ENCODE peak calls at places on chromosomes 3 and 15, in seven cellular contexts. One of them, this sample, is unnamed.

GRCh38 chr3:27575509-27575908 is 91.3 kb upstream of the SLC4A7 start:
- DNase-seq in uterus: no peak
- DNase-seq in tibial nerve: no peak
- DNase-seq in heart right ventricle: no peak
- DNase-seq in PC-3: no peak
- DNase-seq in neural progenitor cell: no peak
- DNase-seq in Peyer's patch: no peak
- DNase-seq in this sample: no peak

GRCh38 chr15:90559119-90559518 is 29.4 kb downstream of the CRTC3 start:
- DNase-seq in heart right ventricle: no peak
- DNase-seq in tibial nerve: no peak
- DNase-seq in uterus: no peak
- DNase-seq in Peyer's patch: no peak
- DNase-seq in PC-3: no peak
- DNase-seq in neural progenitor cell: no peak
- DNase-seq in this sample: no peak

GRCh38 chr3:36969540-36970432 is 23.1 kb downstream of the EPM2AIP1 start:
- DNase-seq in neural progenitor cell: peak
- DNase-seq in tibial nerve: no peak
- DNase-seq in heart right ventricle: no peak
- DNase-seq in PC-3: peak
- DNase-seq in uterus: no peak
- DNase-seq in Peyer's patch: peak
- DNase-seq in this sample: peak

GRCh38 chr15:94235041-94235440 is 3.7 kb downstream of the MCTP2 start:
- DNase-seq in Peyer's patch: no peak
- DNase-seq in uterus: no peak
- DNase-seq in neural progenitor cell: no peak
- DNase-seq in PC-3: no peak
- DNase-seq in heart right ventricle: no peak
- DNase-seq in tibial nerve: no peak
- DNase-seq in this sample: no peak

GRCh38 chr3:172446198-172446597 is 2.1 kb downstream of the GHSR start:
- DNase-seq in neural progenitor cell: no peak
- DNase-seq in uterus: no peak
- DNase-seq in heart right ventricle: no peak
- DNase-seq in Peyer's patch: no peak
- DNase-seq in PC-3: peak
- DNase-seq in tibial nerve: no peak
- DNase-seq in this sample: no peak

GRCh38 chr15:93587046-93587445 is 498.0 kb upstream of the RGMA start:
- DNase-seq in Peyer's patch: no peak
- DNase-seq in heart right ventricle: no peak
- DNase-seq in neural progenitor cell: no peak
- DNase-seq in PC-3: no peak
- DNase-seq in tibial nerve: no peak
- DNase-seq in uterus: no peak
- DNase-seq in this sample: no peak

GRCh38 chr3:98784042-98784441 is 20.9 kb downstream of the ST3GAL6 start:
- DNase-seq in heart right ventricle: no peak
- DNase-seq in uterus: no peak
- DNase-seq in neural progenitor cell: no peak
- DNase-seq in tibial nerve: peak
- DNase-seq in PC-3: no peak
- DNase-seq in Peyer's patch: no peak
- DNase-seq in this sample: no peak

GRCh38 chr15:69760890-69761568 is 308.4 kb downstream of the RPLP1 start:
- DNase-seq in Peyer's patch: peak
- DNase-seq in PC-3: peak
- DNase-seq in tibial nerve: peak
- DNase-seq in neural progenitor cell: no peak
- DNase-seq in uterus: peak
- DNase-seq in heart right ventricle: no peak
- DNase-seq in this sample: peak

GRCh38 chr3:110743202-110743601 is 328.4 kb upstream of the NECTIN3 start:
- DNase-seq in tibial nerve: no peak
- DNase-seq in heart right ventricle: no peak
- DNase-seq in uterus: no peak
- DNase-seq in Peyer's patch: no peak
- DNase-seq in neural progenitor cell: peak
- DNase-seq in PC-3: no peak
- DNase-seq in this sample: peak

GRCh38 chr3:37287776-37288175 is 113.4 kb upstream of the LRRFIP2 start:
- DNase-seq in Peyer's patch: no peak
- DNase-seq in uterus: no peak
- DNase-seq in tibial nerve: no peak
- DNase-seq in PC-3: peak
- DNase-seq in heart right ventricle: no peak
- DNase-seq in neural progenitor cell: no peak
- DNase-seq in this sample: no peak

GRCh38 chr3:99881121-99881524 is 63.5 kb downstream of the CMSS1 start:
- DNase-seq in tibial nerve: no peak
- DNase-seq in heart right ventricle: no peak
- DNase-seq in neural progenitor cell: no peak
- DNase-seq in Peyer's patch: no peak
- DNase-seq in uterus: no peak
- DNase-seq in PC-3: no peak
- DNase-seq in this sample: no peak

GRCh38 chr3:99901200-99901926 is 83.7 kb downstream of the CMSS1 start:
- DNase-seq in tibial nerve: no peak
- DNase-seq in heart right ventricle: no peak
- DNase-seq in Peyer's patch: no peak
- DNase-seq in neural progenitor cell: no peak
- DNase-seq in PC-3: peak
- DNase-seq in uterus: no peak
- DNase-seq in this sample: peak

GRCh38 chr3:193348686-193349085 is 29.9 kb downstream of the ATP13A5 start:
- DNase-seq in uterus: no peak
- DNase-seq in heart right ventricle: no peak
- DNase-seq in neural progenitor cell: no peak
- DNase-seq in tibial nerve: no peak
- DNase-seq in Peyer's patch: no peak
- DNase-seq in PC-3: no peak
- DNase-seq in this sample: no peak

GRCh38 chr3:77620009-77620408 is 580.1 kb downstream of the ROBO2 start:
- DNase-seq in uterus: no peak
- DNase-seq in heart right ventricle: no peak
- DNase-seq in Peyer's patch: no peak
- DNase-seq in neural progenitor cell: no peak
- DNase-seq in PC-3: peak
- DNase-seq in tibial nerve: no peak
- DNase-seq in this sample: no peak

GRCh38 chr15:92796163-92796611 is 103.9 kb upstream of the CHD2 start:
- DNase-seq in Peyer's patch: peak
- DNase-seq in neural progenitor cell: no peak
- DNase-seq in tibial nerve: no peak
- DNase-seq in heart right ventricle: no peak
- DNase-seq in uterus: no peak
- DNase-seq in PC-3: no peak
- DNase-seq in this sample: peak

GRCh38 chr3:37144806-37145205 is 29.6 kb downstream of the LRRFIP2 start:
- DNase-seq in PC-3: peak
- DNase-seq in Peyer's patch: no peak
- DNase-seq in uterus: no peak
- DNase-seq in heart right ventricle: no peak
- DNase-seq in tibial nerve: no peak
- DNase-seq in neural progenitor cell: no peak
- DNase-seq in this sample: no peak

GRCh38 chr15:60795889-60796288 is 316.9 kb upstream of the ICE2 start:
- DNase-seq in tibial nerve: no peak
- DNase-seq in neural progenitor cell: no peak
- DNase-seq in Peyer's patch: no peak
- DNase-seq in heart right ventricle: no peak
- DNase-seq in uterus: no peak
- DNase-seq in PC-3: no peak
- DNase-seq in this sample: no peak

GRCh38 chr15:88234711-88235110 is 21.8 kb downstream of the NTRK3 start:
- DNase-seq in uterus: no peak
- DNase-seq in heart right ventricle: no peak
- DNase-seq in tibial nerve: no peak
- DNase-seq in PC-3: no peak
- DNase-seq in neural progenitor cell: no peak
- DNase-seq in Peyer's patch: no peak
- DNase-seq in this sample: no peak

GRCh38 chr3:184345678-184346144 is 8.3 kb downstream of the FAM131A start:
- DNase-seq in Peyer's patch: peak
- DNase-seq in tibial nerve: peak
- DNase-seq in heart right ventricle: peak
- DNase-seq in uterus: no peak
- DNase-seq in neural progenitor cell: peak
- DNase-seq in PC-3: peak
- DNase-seq in this sample: peak

GRCh38 chr3:481680-482079 is 285.1 kb downstream of the CHL1 start:
- DNase-seq in PC-3: peak
- DNase-seq in tibial nerve: no peak
- DNase-seq in Peyer's patch: no peak
- DNase-seq in neural progenitor cell: no peak
- DNase-seq in uterus: no peak
- DNase-seq in heart right ventricle: no peak
- DNase-seq in this sample: no peak

GRCh38 chr15:25939122-25939521 is 76.0 kb upstream of the ATP10A start:
- DNase-seq in neural progenitor cell: no peak
- DNase-seq in PC-3: no peak
- DNase-seq in heart right ventricle: no peak
- DNase-seq in tibial nerve: no peak
- DNase-seq in Peyer's patch: peak
- DNase-seq in uterus: no peak
- DNase-seq in this sample: no peak

GRCh38 chr15:33029247-33029646 is 165.3 kb downstream of the FMN1 start:
- DNase-seq in heart right ventricle: no peak
- DNase-seq in PC-3: no peak
- DNase-seq in uterus: no peak
- DNase-seq in Peyer's patch: no peak
- DNase-seq in tibial nerve: no peak
- DNase-seq in neural progenitor cell: no peak
- DNase-seq in this sample: no peak

GRCh38 chr15:33028495-33028894 is 166.0 kb downstream of the FMN1 start:
- DNase-seq in Peyer's patch: no peak
- DNase-seq in uterus: no peak
- DNase-seq in neural progenitor cell: no peak
- DNase-seq in PC-3: no peak
- DNase-seq in tibial nerve: no peak
- DNase-seq in heart right ventricle: no peak
- DNase-seq in this sample: no peak

GRCh38 chr15:33031324-33031736 is 163.2 kb downstream of the FMN1 start:
- DNase-seq in uterus: no peak
- DNase-seq in neural progenitor cell: no peak
- DNase-seq in Peyer's patch: no peak
- DNase-seq in PC-3: peak
- DNase-seq in tibial nerve: no peak
- DNase-seq in heart right ventricle: no peak
- DNase-seq in this sample: no peak

GRCh38 chr15:33032053-33032452 is 162.5 kb downstream of the FMN1 start:
- DNase-seq in heart right ventricle: no peak
- DNase-seq in Peyer's patch: no peak
- DNase-seq in PC-3: peak
- DNase-seq in neural progenitor cell: no peak
- DNase-seq in tibial nerve: no peak
- DNase-seq in uterus: no peak
- DNase-seq in this sample: no peak

GRCh38 chr15:33030315-33030714 is 164.2 kb downstream of the FMN1 start:
- DNase-seq in Peyer's patch: no peak
- DNase-seq in neural progenitor cell: no peak
- DNase-seq in PC-3: no peak
- DNase-seq in uterus: no peak
- DNase-seq in heart right ventricle: no peak
- DNase-seq in tibial nerve: no peak
- DNase-seq in this sample: no peak
- H3K4me3 ChIP-seq in Peyer's patch: no peak
- H3K4me3 ChIP-seq in neural progenitor cell: no peak
- H3K4me3 ChIP-seq in PC-3: peak
- H3K4me3 ChIP-seq in uterus: no peak
- H3K4me3 ChIP-seq in heart right ventricle: no peak
- H3K4me3 ChIP-seq in tibial nerve: no peak
- H3K4me3 ChIP-seq in this sample: no peak

GRCh38 chr15:52678036-52678467 is 1.1 kb downstream of the ATOSA start:
- DNase-seq in PC-3: peak
- DNase-seq in neural progenitor cell: peak
- DNase-seq in uterus: peak
- DNase-seq in heart right ventricle: peak
- DNase-seq in Peyer's patch: peak
- DNase-seq in tibial nerve: peak
- DNase-seq in this sample: peak
- TF ChIP-seq CTCF in PC-3: peak
- TF ChIP-seq CTCF in neural progenitor cell: peak
- TF ChIP-seq CTCF in uterus: peak
- TF ChIP-seq CTCF in heart right ventricle: no peak
- TF ChIP-seq CTCF in Peyer's patch: no peak
- TF ChIP-seq CTCF in tibial nerve: peak
- TF ChIP-seq CTCF in this sample: no peak

DNA sequence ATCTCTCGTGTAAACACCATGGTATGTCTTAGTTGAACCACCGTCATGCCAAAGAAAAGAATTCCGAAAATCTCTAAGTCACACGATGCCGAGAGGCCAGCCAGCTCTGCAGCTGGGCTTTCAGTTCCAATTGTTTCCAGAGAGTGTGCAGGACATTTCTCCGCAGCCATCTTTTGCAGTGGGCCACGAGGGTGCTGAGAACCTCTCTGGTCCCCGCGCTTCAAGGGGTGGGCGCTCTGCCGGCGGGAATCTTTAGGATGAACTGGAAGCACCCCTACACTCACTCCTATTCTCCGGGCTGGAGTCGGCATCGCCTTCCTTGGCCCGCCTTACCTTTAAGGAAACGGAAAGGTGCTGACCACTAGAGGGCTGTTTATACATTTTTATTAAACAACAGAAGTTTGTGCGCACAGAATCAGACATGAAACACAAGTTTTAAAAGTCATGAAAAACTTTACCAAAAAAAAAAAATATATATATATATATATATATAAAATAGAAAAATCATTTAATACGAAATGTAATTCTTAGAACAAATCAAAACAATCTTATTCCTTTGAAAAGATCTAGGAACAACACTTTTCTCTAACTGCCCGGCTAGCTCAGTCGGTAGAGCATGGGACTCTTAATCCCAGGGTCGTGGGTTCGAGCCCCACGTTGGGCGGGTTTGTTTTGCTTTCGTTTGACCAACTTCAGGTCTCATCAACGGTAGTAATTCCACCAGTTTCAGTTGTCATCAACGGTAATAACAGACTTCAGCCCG is 12.5 kb upstream of the MORF4L1 start:
- DNase-seq in heart right ventricle: peak
- DNase-seq in uterus: peak
- DNase-seq in neural progenitor cell: peak
- DNase-seq in Peyer's patch: peak
- DNase-seq in PC-3: peak
- DNase-seq in tibial nerve: peak
- DNase-seq in this sample: peak
- H3K4me3 ChIP-seq in heart right ventricle: peak
- H3K4me3 ChIP-seq in uterus: peak
- H3K4me3 ChIP-seq in neural progenitor cell: peak
- H3K4me3 ChIP-seq in Peyer's patch: peak
- H3K4me3 ChIP-seq in PC-3: peak
- H3K4me3 ChIP-seq in tibial nerve: peak
- H3K4me3 ChIP-seq in this sample: peak

DNA sequence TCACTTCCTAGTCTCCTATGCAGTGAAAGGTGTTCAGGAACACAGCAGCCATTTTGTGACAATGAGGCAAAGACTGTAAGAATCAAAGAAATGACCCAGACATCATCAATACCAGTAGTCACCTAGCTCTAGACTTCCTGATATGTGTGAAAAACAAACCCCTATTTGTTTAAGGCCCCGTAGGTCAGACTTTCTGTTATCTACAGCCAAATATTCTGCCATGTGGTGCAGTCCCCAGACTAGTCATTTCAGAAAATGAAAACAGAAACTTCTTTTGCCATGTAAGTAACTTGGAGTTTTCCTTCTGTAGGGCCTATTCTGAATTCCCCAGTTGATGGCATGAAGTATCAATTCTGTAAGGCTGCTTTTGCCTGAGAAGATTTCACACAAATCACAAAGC is 181.7 kb upstream of the SNTN start:
- DNase-seq in neural progenitor cell: no peak
- DNase-seq in tibial nerve: no peak
- DNase-seq in uterus: no peak
- DNase-seq in heart right ventricle: no peak
- DNase-seq in PC-3: no peak
- DNase-seq in Peyer's patch: no peak
- DNase-seq in this sample: no peak
- TF ChIP-seq CTCF in neural progenitor cell: no peak
- TF ChIP-seq CTCF in tibial nerve: no peak
- TF ChIP-seq CTCF in uterus: no peak
- TF ChIP-seq CTCF in heart right ventricle: no peak
- TF ChIP-seq CTCF in PC-3: no peak
- TF ChIP-seq CTCF in Peyer's patch: no peak
- TF ChIP-seq CTCF in this sample: no peak

This sample was measured in Caco-2.